ENCODE peak calls at places on chromosomes 12 and 14, in six cellular contexts. Y is lung, O is brain microvascular endothelial cell, D is cardiac muscle cell, H is substantia nigra, P is adrenal gland. J is an unnamed sample.

GRCh38 chr14:54762296-54762695 is 140.3 kb downstream of the GCH1 start:
- DNase-seq in Y (no peak), O (peak; percentile 14), D (no peak), H (no peak), P (no peak), J (no peak)

GRCh38 chr12:113875681-113876080 is 90.4 kb downstream of the RBM19 start:
- DNase-seq in Y (no peak), O (peak; percentile 49), D (no peak), H (no peak), P (no peak), J (peak; percentile 75)

GRCh38 chr12:132418393-132418925 is 71.5 kb upstream of the FBRSL1 start:
- DNase-seq in Y (no peak), O (no peak), D (no peak), H (no peak), P (no peak), J (no peak)

GRCh38 chr12:46675736-46676135 is 150.1 kb downstream of the SLC38A4 start:
- DNase-seq in Y (no peak), O (peak; percentile 26), D (peak; percentile 58), H (no peak), P (peak; percentile 31), J (no peak)

GRCh38 chr12:76029982-76030377 is 1.6 kb downstream of the PHLDA1 start:
- DNase-seq in Y (no peak), O (peak; percentile 28), D (peak; percentile 20), H (no peak), P (peak; percentile 34), J (peak; percentile 75)

GRCh38 chr12:75738486-75738885 is 227.1 kb upstream of the KRR1 start:
- DNase-seq in Y (no peak), O (no peak), D (peak; percentile 13), H (no peak), P (no peak), J (no peak)

GRCh38 chr14:61866932-61867920 is 105.0 kb downstream of the SNAPC1 start:
- DNase-seq in Y (no peak), O (peak; percentile 46), D (no peak), H (no peak), P (no peak), J (no peak)

GRCh38 chr12:32230607-32230982 is 123.9 kb downstream of the BICD1 start:
- DNase-seq in Y (no peak), O (no peak), D (no peak), H (no peak), P (no peak), J (no peak)

GRCh38 chr12:110223777-110224378 is 57.2 kb upstream of the ATP2A2 start:
- DNase-seq in Y (no peak), O (no peak), D (no peak), H (no peak), P (no peak), J (peak; percentile 71)

DNA sequence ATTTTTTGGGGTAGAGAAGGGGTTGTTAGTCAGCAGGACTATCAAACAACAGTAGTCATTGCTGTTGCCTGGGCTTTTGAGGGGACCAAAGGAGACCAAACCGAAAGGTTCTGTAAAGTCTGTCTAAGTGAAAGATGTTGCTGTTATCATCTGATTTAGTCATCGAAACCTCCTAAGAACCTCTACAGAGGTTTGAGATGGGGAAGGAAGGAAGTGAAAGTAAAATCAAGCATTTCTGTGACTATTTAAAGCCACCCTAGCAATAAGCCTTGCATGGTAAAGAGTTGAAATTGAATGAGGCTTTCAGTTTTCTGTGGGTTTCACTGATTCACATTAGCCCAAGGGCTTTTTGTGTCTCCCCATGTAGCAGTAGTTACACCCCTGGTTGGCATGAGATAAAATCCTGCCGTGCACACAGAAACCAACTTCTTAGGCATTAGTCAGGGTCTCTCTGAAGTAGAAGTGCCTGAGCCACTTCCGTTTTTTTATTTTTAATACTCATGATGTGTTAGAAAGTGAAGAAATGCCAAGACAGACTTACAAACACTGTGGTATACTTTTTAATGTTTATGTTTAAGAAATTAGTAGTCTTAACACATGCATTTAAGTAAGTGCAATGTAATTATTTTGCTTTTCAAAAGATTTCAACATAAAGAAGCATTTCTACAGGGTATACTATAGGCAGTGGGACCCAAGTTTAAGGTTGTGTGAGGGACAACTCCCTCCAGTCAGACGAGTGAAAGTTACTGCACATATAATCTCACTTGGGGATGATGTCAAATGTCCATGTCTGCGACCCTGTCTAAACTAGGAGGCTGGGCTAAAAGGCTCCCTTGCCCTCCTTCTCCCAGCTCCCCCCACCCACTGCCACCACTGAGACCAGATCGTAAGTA is 50.4 kb downstream of the DYRK2 start:
- DNase-seq in Y (no peak), O (no peak), D (no peak), H (no peak), P (no peak), J (no peak)
- H3K27ac ChIP-seq in Y (no peak overlapping the region), O (peak overlapping the region; percentile 70), D (no peak overlapping the region), H (no peak overlapping the region), P (no peak overlapping the region), J (peak overlapping the region; percentile 96)

GRCh38 chr12:99911076-99911475 is 73.7 kb downstream of the ANKS1B start:
- DNase-seq in Y (peak; percentile 45), O (peak; percentile 91), D (peak; percentile 27), H (no peak), P (peak; percentile 50), J (peak; percentile 85)
- H3K27ac ChIP-seq in Y (no peak overlapping the region), O (peak overlapping the region; percentile 73), D (no peak overlapping the region), H (no peak overlapping the region), P (peak overlapping the region; percentile 61), J (peak overlapping the region; percentile 87)

GRCh38 chr12:55707841-55708694 is at the start of gene ITGA7:
- DNase-seq in Y (peak; percentile 44), O (no peak), D (peak; percentile 95), H (no peak), P (peak; percentile 70), J (peak; percentile 94)

GRCh38 chr12:55704824-55705780 is 2.6 kb downstream of the ITGA7 start:
- DNase-seq in Y (no peak), O (no peak), D (no peak), H (no peak), P (no peak), J (peak; percentile 94)

GRCh38 chr12:55703976-55704761 is 3.5 kb downstream of the ITGA7 start:
- DNase-seq in Y (no peak), O (no peak), D (no peak), H (no peak), P (no peak), J (peak; percentile 93)

GRCh38 chr12:55706840-55707671 is 648 bp downstream of the ITGA7 start:
- DNase-seq in Y (no peak), O (no peak), D (peak; percentile 42), H (no peak), P (no peak), J (peak; percentile 88)

DNA sequence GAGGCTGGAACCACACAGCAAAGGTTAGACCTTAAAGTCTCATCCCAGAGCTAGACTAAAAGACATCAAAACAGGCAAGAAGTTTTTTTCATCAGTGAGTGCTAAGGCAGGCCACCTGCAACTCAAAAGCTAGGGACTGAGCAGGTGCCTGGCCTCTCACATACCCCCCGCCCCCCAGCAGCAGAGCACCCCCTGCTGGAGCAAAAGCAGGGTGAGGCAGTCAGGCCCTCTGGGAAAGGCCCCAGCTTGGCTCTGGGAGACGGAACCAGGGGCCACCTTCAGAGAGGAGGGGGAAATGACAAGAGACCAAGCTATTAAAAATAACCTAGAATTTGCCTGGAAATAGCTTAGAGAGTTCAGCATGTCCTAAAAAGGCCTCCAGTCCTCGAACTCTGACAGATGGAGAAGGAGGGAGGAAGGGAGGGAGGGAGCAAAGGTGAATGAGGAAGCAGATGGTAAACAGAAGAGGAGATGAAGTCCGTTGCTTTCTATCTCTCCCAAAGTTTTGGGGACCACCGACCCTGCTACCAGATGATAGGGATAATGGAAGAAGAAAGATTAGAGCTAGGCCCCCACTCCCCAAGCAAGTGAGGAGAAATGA is 1.8 kb downstream of the ITGA7 start:
- DNase-seq in Y (no peak), O (no peak), D (no peak), H (no peak), P (no peak), J (peak; percentile 60)
- H3K27ac ChIP-seq in Y (no peak overlapping the region), O (no peak overlapping the region), D (no peak overlapping the region), H (no peak overlapping the region), P (no peak overlapping the region), J (peak overlapping the region; percentile 66)

GRCh38 chr12:64635356-64635998 is 25.2 kb downstream of the RASSF3 start:
- DNase-seq in Y (no peak), O (no peak), D (no peak), H (no peak), P (no peak), J (no peak)
- H3K27ac ChIP-seq in Y (no peak overlapping the region), O (no peak overlapping the region), D (peak overlapping the region; percentile 70), H (no peak overlapping the region), P (no peak overlapping the region), J (no peak overlapping the region)

GRCh38 chr14:95143813-95144620 is 13.3 kb downstream of the DICER1 start:
- DNase-seq in Y (no peak), O (no peak), D (no peak), H (no peak), P (no peak), J (no peak)
- H3K27ac ChIP-seq in Y (peak overlapping the region; percentile 67), O (no peak overlapping the region), D (no peak overlapping the region), H (peak overlapping the region; percentile 84), P (peak overlapping the region; percentile 57), J (no peak overlapping the region)

DNA sequence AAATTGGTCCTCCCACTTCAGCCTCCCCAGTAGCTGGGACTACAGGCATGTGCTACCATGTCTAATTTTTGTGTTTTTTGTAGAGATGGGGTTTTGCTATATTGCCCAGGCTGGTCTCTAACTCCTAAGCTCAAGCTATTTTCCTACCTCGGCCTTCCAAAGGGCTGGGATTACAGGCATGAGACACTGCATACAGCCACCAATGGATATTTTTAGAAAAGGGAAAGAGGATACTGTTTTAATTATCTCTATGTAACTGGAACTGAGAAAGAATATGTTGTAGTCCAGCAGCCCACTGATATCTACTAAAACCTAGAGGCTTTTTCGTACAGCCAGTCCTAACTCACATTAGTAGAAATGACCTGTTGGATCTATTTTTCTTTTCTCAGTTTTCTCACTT is 6.2 kb downstream of the TMPRSS12 start:
- DNase-seq in Y (no peak), O (no peak), D (no peak), H (no peak), P (no peak), J (no peak)
- H3K27ac ChIP-seq in Y (no peak overlapping the region), O (no peak overlapping the region), D (no peak overlapping the region), H (no peak overlapping the region), P (no peak overlapping the region), J (no peak overlapping the region)

GRCh38 chr12:4201333-4202105 is 72.0 kb upstream of the CCND2 start:
- DNase-seq in Y (no peak), O (no peak), D (no peak), H (no peak), P (no peak), J (peak; percentile 9)

GRCh38 chr12:4197922-4198763 is 75.4 kb upstream of the CCND2 start:
- DNase-seq in Y (no peak), O (no peak), D (no peak), H (no peak), P (no peak), J (no peak)

GRCh38 chr12:4203772-4204376 is 69.7 kb upstream of the CCND2 start:
- DNase-seq in Y (no peak), O (no peak), D (no peak), H (no peak), P (no peak), J (no peak)

GRCh38 chr12:4202918-4203317 is 70.6 kb upstream of the CCND2 start:
- DNase-seq in Y (no peak), O (no peak), D (no peak), H (no peak), P (no peak), J (no peak)

GRCh38 chr12:4202482-4202881 is 71.1 kb upstream of the CCND2 start:
- DNase-seq in Y (no peak), O (no peak), D (no peak), H (no peak), P (no peak), J (peak; percentile 30)
- H3K27ac ChIP-seq in Y (no peak overlapping the region), O (no peak overlapping the region), D (no peak overlapping the region), H (no peak overlapping the region), P (no peak overlapping the region), J (no peak overlapping the region)

J was measured in osteoblast.